ENCODE peak calls at places on chromosomes 5 and 9, in four cellular contexts. One of them, this sample, is unnamed.

GRCh38 chr5:50320131-50320749 is 120.8 kb downstream of the EMB start:
- DNase-seq in anterior cingulate cortex: no peak
- DNase-seq in foreskin melanocyte: no peak
- DNase-seq in activated T-helper 1 cell treated with Interleukin-2 at 50 U/mL for 16 hours: no peak
- DNase-seq in this sample: no peak

GRCh38 chr5:178460598-178461425 is 129.4 kb downstream of the COL23A1 start:
- DNase-seq in anterior cingulate cortex: no peak
- DNase-seq in foreskin melanocyte: no peak
- DNase-seq in activated T-helper 1 cell treated with Interleukin-2 at 50 U/mL for 16 hours: no peak
- DNase-seq in this sample: peak

GRCh38 chr5:173668910-173669309 is 52.5 kb upstream of the BOD1 start:
- DNase-seq in anterior cingulate cortex: no peak
- DNase-seq in foreskin melanocyte: no peak
- DNase-seq in activated T-helper 1 cell treated with Interleukin-2 at 50 U/mL for 16 hours: no peak
- DNase-seq in this sample: no peak

GRCh38 chr5:37668524-37669047 is 171.3 kb downstream of the GDNF start:
- DNase-seq in anterior cingulate cortex: no peak
- DNase-seq in foreskin melanocyte: no peak
- DNase-seq in activated T-helper 1 cell treated with Interleukin-2 at 50 U/mL for 16 hours: no peak
- DNase-seq in this sample: no peak

GRCh38 chr5:112574566-112574965 is 155.5 kb upstream of the EPB41L4A start:
- DNase-seq in anterior cingulate cortex: no peak
- DNase-seq in foreskin melanocyte: no peak
- DNase-seq in activated T-helper 1 cell treated with Interleukin-2 at 50 U/mL for 16 hours: no peak
- DNase-seq in this sample: no peak

GRCh38 chr5:145574889-145575573 is 260.1 kb downstream of the PRELID2 start:
- DNase-seq in anterior cingulate cortex: no peak
- DNase-seq in foreskin melanocyte: no peak
- DNase-seq in activated T-helper 1 cell treated with Interleukin-2 at 50 U/mL for 16 hours: no peak
- DNase-seq in this sample: no peak

GRCh38 chr5:95631265-95631957 is 11.5 kb downstream of the GPR150 start:
- DNase-seq in anterior cingulate cortex: no peak
- DNase-seq in foreskin melanocyte: no peak
- DNase-seq in activated T-helper 1 cell treated with Interleukin-2 at 50 U/mL for 16 hours: no peak
- DNase-seq in this sample: no peak

GRCh38 chr5:148978370-148979103 is 84.3 kb downstream of the SH3TC2 start:
- DNase-seq in anterior cingulate cortex: no peak
- DNase-seq in foreskin melanocyte: no peak
- DNase-seq in activated T-helper 1 cell treated with Interleukin-2 at 50 U/mL for 16 hours: no peak
- DNase-seq in this sample: no peak

GRCh38 chr5:74810915-74811314 is 43.9 kb downstream of the NSA2 start:
- DNase-seq in anterior cingulate cortex: no peak
- DNase-seq in foreskin melanocyte: no peak
- DNase-seq in activated T-helper 1 cell treated with Interleukin-2 at 50 U/mL for 16 hours: no peak
- DNase-seq in this sample: no peak

GRCh38 chr9:129895376-129896268 is 60.4 kb downstream of the USP20 start:
- DNase-seq in anterior cingulate cortex: no peak
- DNase-seq in foreskin melanocyte: no peak
- DNase-seq in activated T-helper 1 cell treated with Interleukin-2 at 50 U/mL for 16 hours: no peak
- DNase-seq in this sample: no peak

GRCh38 chr9:135002336-135002735 is 84.6 kb upstream of the FCN1 start:
- DNase-seq in anterior cingulate cortex: no peak
- DNase-seq in foreskin melanocyte: no peak
- DNase-seq in activated T-helper 1 cell treated with Interleukin-2 at 50 U/mL for 16 hours: no peak
- DNase-seq in this sample: no peak

GRCh38 chr5:150177721-150178120 is 11.1 kb downstream of the CDX1 start:
- DNase-seq in anterior cingulate cortex: no peak
- DNase-seq in foreskin melanocyte: no peak
- DNase-seq in activated T-helper 1 cell treated with Interleukin-2 at 50 U/mL for 16 hours: no peak
- DNase-seq in this sample: no peak

GRCh38 chr5:137890850-137891249 is 1.6 kb downstream of the PKD2L2 start:
- DNase-seq in anterior cingulate cortex: no peak
- DNase-seq in foreskin melanocyte: no peak
- DNase-seq in activated T-helper 1 cell treated with Interleukin-2 at 50 U/mL for 16 hours: no peak
- DNase-seq in this sample: no peak

GRCh38 chr5:102815560-102816324 is 60.6 kb downstream of the PAM start:
- DNase-seq in anterior cingulate cortex: no peak
- DNase-seq in foreskin melanocyte: no peak
- DNase-seq in activated T-helper 1 cell treated with Interleukin-2 at 50 U/mL for 16 hours: no peak
- DNase-seq in this sample: no peak

GRCh38 chr5:18534119-18534518 is 899.9 kb downstream of the TAF11L14 start:
- DNase-seq in anterior cingulate cortex: no peak
- DNase-seq in foreskin melanocyte: no peak
- DNase-seq in activated T-helper 1 cell treated with Interleukin-2 at 50 U/mL for 16 hours: no peak
- DNase-seq in this sample: no peak

GRCh38 chr5:78745985-78746384 is 97.4 kb upstream of the LHFPL2 start:
- DNase-seq in anterior cingulate cortex: no peak
- DNase-seq in foreskin melanocyte: no peak
- DNase-seq in activated T-helper 1 cell treated with Interleukin-2 at 50 U/mL for 16 hours: no peak
- DNase-seq in this sample: no peak

GRCh38 chr5:180333661-180334060 is 19.5 kb downstream of the GFPT2 start:
- DNase-seq in anterior cingulate cortex: no peak
- DNase-seq in foreskin melanocyte: no peak
- DNase-seq in activated T-helper 1 cell treated with Interleukin-2 at 50 U/mL for 16 hours: no peak
- DNase-seq in this sample: no peak

GRCh38 chr5:178940569-178941360 is at the start of gene ZNF454:
- DNase-seq in anterior cingulate cortex: peak
- DNase-seq in foreskin melanocyte: peak
- DNase-seq in activated T-helper 1 cell treated with Interleukin-2 at 50 U/mL for 16 hours: no peak
- DNase-seq in this sample: no peak

GRCh38 chr5:176540956-176541337 is 3.7 kb upstream of the RNF44 start:
- DNase-seq in anterior cingulate cortex: no peak
- DNase-seq in foreskin melanocyte: no peak
- DNase-seq in activated T-helper 1 cell treated with Interleukin-2 at 50 U/mL for 16 hours: no peak
- DNase-seq in this sample: no peak

GRCh38 chr5:2761921-2762488 is 10.5 kb upstream of the IRX2 start:
- DNase-seq in anterior cingulate cortex: no peak
- DNase-seq in foreskin melanocyte: no peak
- DNase-seq in activated T-helper 1 cell treated with Interleukin-2 at 50 U/mL for 16 hours: no peak
- DNase-seq in this sample: no peak

GRCh38 chr5:42250-42649 is 49.7 kb upstream of the PLEKHG4B start:
- DNase-seq in anterior cingulate cortex: no peak
- DNase-seq in foreskin melanocyte: no peak
- DNase-seq in activated T-helper 1 cell treated with Interleukin-2 at 50 U/mL for 16 hours: no peak
- DNase-seq in this sample: no peak